ENCODE peak calls at places on chromosomes 11 and 22, in five cellular contexts. One of them, this sample, is unnamed.

GRCh38 chr11:119316017-119316728 is 757 bp downstream of the MCAM start:
- DNase-seq in fibroblast of lung: no peak
- DNase-seq in breast epithelium: peak
- DNase-seq in GM04504: no peak
- DNase-seq in hypothalamus: peak
- DNase-seq in this sample: no peak

GRCh38 chr11:518463-519202 is 11.6 kb upstream of the RNH1 start:
- DNase-seq in GM04504: peak
- DNase-seq in breast epithelium: peak
- DNase-seq in fibroblast of lung: peak
- DNase-seq in hypothalamus: no peak
- DNase-seq in this sample: no peak

GRCh38 chr11:8056810-8057463 is 24.1 kb upstream of the TUB start:
- DNase-seq in breast epithelium: peak
- DNase-seq in fibroblast of lung: peak
- DNase-seq in GM04504: peak
- DNase-seq in hypothalamus: no peak
- DNase-seq in this sample: peak

GRCh38 chr11:66419825-66420224 is 1.0 kb upstream of the NPAS4 start:
- DNase-seq in hypothalamus: peak
- DNase-seq in GM04504: no peak
- DNase-seq in breast epithelium: no peak
- DNase-seq in fibroblast of lung: no peak
- DNase-seq in this sample: no peak

GRCh38 chr11:117605331-117605730 is 191.7 kb downstream of the DSCAML1 start:
- DNase-seq in hypothalamus: no peak
- DNase-seq in breast epithelium: no peak
- DNase-seq in fibroblast of lung: no peak
- DNase-seq in GM04504: no peak
- DNase-seq in this sample: no peak

GRCh38 chr22:37455896-37456295 is 28.6 kb upstream of the ELFN2 start:
- DNase-seq in GM04504: no peak
- DNase-seq in hypothalamus: no peak
- DNase-seq in fibroblast of lung: peak
- DNase-seq in breast epithelium: no peak
- DNase-seq in this sample: no peak

GRCh38 chr11:95230054-95231034 is 658 bp downstream of the SESN3 start:
- DNase-seq in fibroblast of lung: peak
- DNase-seq in hypothalamus: peak
- DNase-seq in breast epithelium: peak
- DNase-seq in GM04504: no peak
- DNase-seq in this sample: peak

GRCh38 chr22:22061085-22062077 is 78.8 kb upstream of the TOP3B start:
- DNase-seq in fibroblast of lung: peak
- DNase-seq in hypothalamus: peak
- DNase-seq in GM04504: no peak
- DNase-seq in breast epithelium: no peak
- DNase-seq in this sample: no peak

GRCh38 chr22:48744967-48745841 is 1082.5 kb downstream of the BRD1 start:
- DNase-seq in GM04504: no peak
- DNase-seq in breast epithelium: peak
- DNase-seq in hypothalamus: no peak
- DNase-seq in fibroblast of lung: no peak
- DNase-seq in this sample: no peak

GRCh38 chr11:61972796-61973602 is 5.6 kb upstream of the FTH1 start:
- DNase-seq in hypothalamus: no peak
- DNase-seq in breast epithelium: peak
- DNase-seq in fibroblast of lung: peak
- DNase-seq in GM04504: no peak
- DNase-seq in this sample: no peak

GRCh38 chr11:30960387-30960992 is 374.3 kb upstream of the MPPED2 start:
- DNase-seq in breast epithelium: no peak
- DNase-seq in GM04504: peak
- DNase-seq in hypothalamus: no peak
- DNase-seq in fibroblast of lung: peak
- DNase-seq in this sample: no peak

GRCh38 chr22:40178417-40179409 is 988 bp downstream of the TNRC6B start:
- DNase-seq in hypothalamus: peak
- DNase-seq in GM04504: no peak
- DNase-seq in breast epithelium: no peak
- DNase-seq in fibroblast of lung: peak
- DNase-seq in this sample: no peak

GRCh38 chr11:113255096-113255495 is 59.3 kb upstream of the TTC12 start:
- DNase-seq in GM04504: peak
- DNase-seq in breast epithelium: no peak
- DNase-seq in fibroblast of lung: no peak
- DNase-seq in hypothalamus: no peak
- DNase-seq in this sample: no peak

GRCh38 chr22:37222440-37222971 is 10.2 kb upstream of the SSTR3 start:
- DNase-seq in fibroblast of lung: no peak
- DNase-seq in hypothalamus: no peak
- DNase-seq in GM04504: no peak
- DNase-seq in breast epithelium: no peak
- DNase-seq in this sample: no peak

GRCh38 chr11:3130269-3131071 is 34.6 kb downstream of the OSBPL5 start:
- DNase-seq in breast epithelium: peak
- DNase-seq in GM04504: no peak
- DNase-seq in fibroblast of lung: no peak
- DNase-seq in hypothalamus: no peak
- DNase-seq in this sample: no peak

GRCh38 chr11:92886243-92886905 is 83.1 kb upstream of the MTNR1B start:
- DNase-seq in breast epithelium: peak
- DNase-seq in fibroblast of lung: peak
- DNase-seq in GM04504: peak
- DNase-seq in hypothalamus: peak
- DNase-seq in this sample: no peak

GRCh38 chr11:19345848-19346681 is 105.3 kb upstream of the E2F8 start:
- DNase-seq in breast epithelium: no peak
- DNase-seq in fibroblast of lung: peak
- DNase-seq in hypothalamus: peak
- DNase-seq in GM04504: no peak
- DNase-seq in this sample: no peak

GRCh38 chr22:19686946-19687345 is 27.4 kb upstream of the SEPTIN5 start:
- DNase-seq in fibroblast of lung: no peak
- DNase-seq in GM04504: no peak
- DNase-seq in hypothalamus: no peak
- DNase-seq in breast epithelium: no peak
- DNase-seq in this sample: no peak

GRCh38 chr11:34860518-34860917 is 55.7 kb downstream of the APIP start:
- DNase-seq in hypothalamus: no peak
- DNase-seq in fibroblast of lung: no peak
- DNase-seq in breast epithelium: no peak
- DNase-seq in GM04504: no peak
- DNase-seq in this sample: no peak

GRCh38 chr11:12066799-12067508 is 43.4 kb upstream of the MICAL2 start:
- DNase-seq in breast epithelium: no peak
- DNase-seq in fibroblast of lung: peak
- DNase-seq in GM04504: peak
- DNase-seq in hypothalamus: no peak
- DNase-seq in this sample: no peak